ENCODE peak calls at places on chromosomes 12 and 14, in five cellular contexts. P is cerebellar cortex, H is CMK, R is NCI-H1092 treated with DMSO at 0.1 percent for 48 hours, A is Daoy. V is an unnamed sample.

GRCh38 chr12:2052861-2053674 is at the start of gene CACNA1C:
- DNase-seq in H (no peak), R (peak; percentile 77), P (peak; percentile 51), A (peak; percentile 82), V (peak; percentile 51)

GRCh38 chr12:131204416-131205311 is 251.0 kb downstream of the ADGRD1 start:
- DNase-seq in H (no peak), R (no peak), P (no peak), A (no peak), V (no peak)

GRCh38 chr12:84862190-84862589 is 50.4 kb downstream of the SLC6A15 start:
- DNase-seq in H (no peak), P (no peak), R (no peak), A (no peak), V (no peak)

GRCh38 chr14:72850360-72850759 is 43.5 kb downstream of the DPF3 start:
- DNase-seq in P (no peak), H (no peak), A (peak; percentile 17), R (no peak), V (no peak)

GRCh38 chr12:46983393-46983793 is 96.0 kb upstream of the PCED1B start:
- DNase-seq in A (no peak), R (no peak), H (no peak), P (no peak), V (no peak)

GRCh38 chr12:12941450-12942350 is 10.3 kb downstream of the GPRC5D start:
- DNase-seq in A (no peak), H (no peak), P (no peak), R (no peak), V (no peak)

GRCh38 chr12:47556219-47556618 is 149.6 kb downstream of the RPAP3 start:
- DNase-seq in R (no peak), A (no peak), P (no peak), H (no peak), V (no peak)

GRCh38 chr14:90456551-90456950 is 59.7 kb downstream of the CALM1 start:
- DNase-seq in P (peak; percentile 52), H (no peak), A (no peak), R (no peak), V (no peak)

GRCh38 chr12:2283910-2284309 is 231.1 kb downstream of the CACNA1C start:
- DNase-seq in R (no peak), A (no peak), P (no peak), H (no peak), V (no peak)

GRCh38 chr14:65491274-65491673 is 78.7 kb downstream of the FUT8 start:
- DNase-seq in R (no peak), P (no peak), A (no peak), H (no peak), V (no peak)

GRCh38 chr12:92784356-92784755 is 81.6 kb downstream of the PLEKHG7 start:
- DNase-seq in P (no peak), H (no peak), R (no peak), A (no peak), V (no peak)